ENCODE peak calls at places on chromosome 11, in seven cellular contexts. H is HepG2, Y is H1, V is IMR-90, W is K562, J is SK-N-SH, G is GM12878. X is an unnamed sample.

GRCh38 chr11:70247710-70248072 is 22.8 kb upstream of the PPFIA1 start:
- DNase-seq in V (no peak), G (no peak), H (no peak), W (no peak), Y (no peak), J (no peak), X (no peak)

GRCh38 chr11:2775626-2776350 is 76.0 kb upstream of the KCNQ1OT1 start:
- DNase-seq in Y (no peak), G (no peak), V (no peak), J (no peak), W (no peak), H (no peak), X (no peak)

GRCh38 chr11:60130496-60130895 is 42.0 kb downstream of the MS4A2 start:
- DNase-seq in V (no peak), J (peak; percentile 14), G (no peak), Y (no peak), W (peak; percentile 71), H (peak; percentile 55), X (peak; percentile 24)

GRCh38 chr11:898160-898517 is 12.5 kb downstream of the CHID1 start:
- DNase-seq in V (peak; percentile 11), H (peak; percentile 27), G (no peak), J (peak; percentile 70), W (no peak), Y (no peak), X (peak; percentile 36)

GRCh38 chr11:35786918-35787557 is 124.5 kb downstream of the TRIM44 start:
- DNase-seq in J (peak; percentile 19), G (no peak), W (no peak), H (no peak), Y (no peak), V (peak; percentile 73), X (no peak)

GRCh38 chr11:86476109-86476861 is 101.6 kb downstream of the CCDC81 start:
- DNase-seq in V (peak; percentile 7), G (no peak), J (no peak), Y (no peak), W (no peak), H (peak; percentile 89), X (no peak)

GRCh38 chr11:11728371-11728770 is 106.6 kb upstream of the GALNT18 start:
- DNase-seq in J (no peak), V (no peak), W (no peak), H (no peak), G (no peak), Y (no peak), X (no peak)

GRCh38 chr11:13984616-13985474 is 22.3 kb downstream of the SPON1 start:
- DNase-seq in W (no peak), G (no peak), J (peak; percentile 31), H (no peak), V (peak; percentile 95), Y (no peak), X (no peak)

GRCh38 chr11:35041070-35041554 is 97.9 kb upstream of the CD44 start:
- DNase-seq in V (no peak), H (no peak), Y (no peak), W (no peak), J (no peak), G (no peak), X (no peak)

GRCh38 chr11:116993599-116993998 is 104.6 kb downstream of the SIK3 start:
- DNase-seq in G (no peak), J (peak; percentile 58), W (no peak), Y (no peak), H (no peak), V (no peak), X (no peak)

GRCh38 chr11:83600656-83601055 is 314.5 kb upstream of the CCDC90B start:
- DNase-seq in W (no peak), G (no peak), V (no peak), H (peak; percentile 41), J (no peak), Y (no peak), X (no peak)

GRCh38 chr11:5380740-5381342 is 2.8 kb upstream of the OR51M1 start:
- DNase-seq in V (peak; percentile 77), G (no peak), W (peak; percentile 53), J (peak; percentile 40), Y (peak; percentile 70), H (peak; percentile 52), X (peak; percentile 36)

GRCh38 chr11:72309074-72309598 is 65.2 kb upstream of the PHOX2A start:
- DNase-seq in G (no peak), J (no peak), H (no peak), W (no peak), Y (no peak), V (no peak), X (no peak)

GRCh38 chr11:134261626-134262488 is 8.5 kb downstream of the ACAD8 start:
- DNase-seq in V (no peak), Y (peak; percentile 72), J (peak; percentile 66), W (peak; percentile 57), G (no peak), H (peak; percentile 20), X (peak; percentile 51)

GRCh38 chr11:108498816-108499408 is 728 bp upstream of the POGLUT3 start:
- DNase-seq in G (no peak), Y (peak; percentile 46), H (no peak), V (no peak), J (no peak), W (peak; percentile 14), X (no peak)

GRCh38 chr11:108494182-108494581 is 4.0 kb downstream of the POGLUT3 start:
- DNase-seq in Y (no peak), W (peak; percentile 11), G (no peak), J (no peak), V (no peak), H (no peak), X (no peak)

GRCh38 chr11:108497317-108498045 is 703 bp downstream of the POGLUT3 start:
- DNase-seq in J (peak; percentile 73), H (peak; percentile 89), Y (peak; percentile 65), V (peak; percentile 100), G (peak; percentile 60), W (peak; percentile 86), X (peak; percentile 88)

GRCh38 chr11:108498046-108498815 is at the start of gene POGLUT3:
- DNase-seq in H (peak; percentile 41), G (no peak), J (peak; percentile 93), V (peak; percentile 49), Y (peak; percentile 78), W (peak; percentile 87), X (peak; percentile 35)

DNA sequence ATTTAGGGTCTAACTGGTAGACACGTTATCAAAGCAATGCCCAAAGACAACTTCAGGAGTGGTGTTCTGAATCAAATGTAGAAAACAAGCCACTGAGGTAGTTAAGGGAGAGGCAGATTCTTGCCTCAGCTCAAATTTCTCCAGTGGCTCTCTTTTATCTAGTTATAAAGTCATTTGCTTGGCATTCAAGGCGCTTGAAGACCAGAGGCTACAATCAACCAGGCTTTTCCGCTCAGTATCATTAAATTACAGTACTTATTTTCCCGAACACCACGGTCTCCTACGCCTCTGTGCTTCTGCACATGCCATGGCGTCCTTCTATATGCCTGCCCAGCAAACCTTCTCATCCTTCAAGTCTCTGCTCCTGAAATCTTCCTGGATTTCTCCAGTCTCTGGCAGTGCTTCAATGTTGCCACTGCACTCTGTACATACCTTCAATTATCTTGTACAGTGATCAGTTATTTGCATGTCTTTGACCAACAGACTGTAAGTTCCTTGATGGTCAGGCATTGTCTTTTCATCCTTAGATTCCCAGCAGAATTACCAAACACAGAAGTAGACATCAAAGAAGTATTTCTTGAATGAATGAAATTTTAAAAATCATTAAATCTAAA is 1.4 kb downstream of the POGLUT3 start:
- DNase-seq in J (no peak), G (no peak), W (peak; percentile 38), Y (no peak), H (no peak), V (peak; percentile 31), X (no peak)
- TF ChIP-seq USF2 in J (no peak), G (no peak), W (no peak), Y (no peak), H (no peak), V (no peak), X (no peak)

DNA sequence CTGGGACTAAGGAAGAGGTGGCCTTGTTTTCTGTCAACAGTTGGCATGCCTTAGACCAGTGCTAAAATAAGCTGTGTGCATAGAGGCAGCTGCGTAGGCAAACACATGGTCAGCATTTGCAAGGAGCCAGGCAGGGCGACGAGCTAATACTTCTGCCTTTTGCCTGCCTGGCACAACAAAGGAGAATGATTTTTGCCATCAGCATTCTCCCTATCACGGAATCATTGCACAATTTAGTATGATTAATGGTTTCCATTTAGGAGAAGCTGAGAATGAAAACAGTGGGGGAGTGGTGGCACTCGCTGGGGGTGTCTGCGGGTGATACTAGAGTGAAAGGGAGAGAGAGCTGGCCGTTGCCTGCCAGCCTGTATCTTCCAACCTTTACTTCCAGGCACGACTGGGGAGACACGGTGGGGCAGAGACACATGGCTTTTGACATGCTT is 336.0 kb downstream of the CADM1 start:
- DNase-seq in V (no peak), J (peak; percentile 68), Y (no peak), G (no peak), W (no peak), H (no peak), X (no peak)
- TF ChIP-seq RAD21 in V (no peak), J (no peak), Y (no peak), G (no peak), W (no peak), H (no peak), X (no peak)

DNA sequence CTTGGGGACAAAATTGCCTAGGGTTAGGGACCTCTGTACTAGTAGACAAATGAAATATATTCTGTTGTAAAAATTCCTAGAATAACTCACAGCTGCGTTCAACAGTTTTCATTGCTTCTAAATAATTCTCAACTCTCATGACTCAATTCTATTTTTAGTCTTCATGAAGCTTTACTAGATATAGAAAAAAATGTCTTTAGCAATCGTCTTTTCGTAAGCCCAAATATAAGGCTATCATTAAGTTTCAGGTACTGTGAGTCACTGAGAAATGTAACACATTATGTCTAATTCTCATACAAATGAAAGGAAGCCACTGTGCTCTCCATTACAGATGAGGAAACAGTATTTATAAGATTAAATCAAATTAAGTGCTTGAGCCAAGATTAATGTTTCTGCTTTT is 6.4 kb downstream of the MMP12 start:
- DNase-seq in H (no peak), W (no peak), V (peak; percentile 44), Y (no peak), G (no peak), J (no peak), X (no peak)
- TF ChIP-seq USF2 in H (no peak), W (no peak), V (no peak), Y (no peak), G (no peak), J (no peak), X (no peak)

DNA sequence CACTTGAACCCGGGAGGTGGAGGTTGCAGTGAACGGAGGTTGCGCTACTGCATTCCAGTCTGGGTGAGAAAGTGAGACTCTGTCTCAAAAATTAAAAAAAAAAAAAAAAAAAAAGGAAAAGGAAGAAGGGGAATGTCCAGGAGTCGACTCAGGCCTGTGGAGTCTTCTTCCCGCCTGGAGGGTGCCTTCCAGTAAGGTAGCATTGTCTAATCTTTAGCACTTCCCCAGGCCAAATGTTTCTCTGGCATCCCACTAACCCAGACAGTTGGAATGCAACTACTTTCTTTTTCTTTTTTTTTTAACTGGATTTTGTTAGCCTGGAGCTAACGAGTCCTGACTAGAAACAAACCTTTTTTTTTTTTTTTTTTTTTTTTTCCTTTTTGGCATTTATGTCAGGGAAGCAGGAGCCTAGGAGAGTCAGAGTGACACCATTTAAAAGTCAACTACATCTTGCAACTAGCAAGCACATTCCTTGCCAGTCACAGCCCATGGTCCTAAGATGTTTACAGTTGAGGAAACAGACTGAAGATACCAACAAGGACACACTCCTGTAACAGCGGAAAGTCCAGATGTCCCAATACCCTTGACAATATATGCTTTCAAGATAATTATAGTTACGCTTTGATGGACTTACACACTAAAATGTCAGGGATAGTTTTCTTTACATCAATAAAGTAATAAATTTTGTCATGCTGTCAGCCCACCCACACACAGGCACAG is 10.6 kb downstream of the PLET1 start:
- DNase-seq in J (no peak), W (no peak), G (no peak), V (no peak), Y (no peak), H (no peak), X (no peak)
- TF ChIP-seq RAD21 in J (no peak), W (no peak), G (no peak), V (no peak), Y (no peak), H (no peak), X (no peak)

X was measured in A549.